ENCODE peak calls at places on chromosomes 13 and 19, in six cellular contexts. One of them, this sample, is unnamed.

GRCh38 chr13:97142452-97142851 is 79.7 kb upstream of the MBNL2 start:
- DNase-seq in HepG2: peak; percentile 30
- DNase-seq in GM12891: no peak
- DNase-seq in GM12878: no peak
- DNase-seq in H1: no peak
- DNase-seq in K562: peak; percentile 57
- DNase-seq in this sample: no peak

GRCh38 chr19:10544753-10545251 is 1.1 kb downstream of the ATG4D start:
- DNase-seq in HepG2: no peak
- DNase-seq in GM12891: no peak
- DNase-seq in GM12878: no peak
- DNase-seq in H1: no peak
- DNase-seq in K562: peak; percentile 42
- DNase-seq in this sample: no peak

GRCh38 chr19:45391346-45391745 is 13.5 kb downstream of the PPP1R13L start:
- DNase-seq in HepG2: peak; percentile 20
- DNase-seq in GM12891: no peak
- DNase-seq in GM12878: no peak
- DNase-seq in H1: no peak
- DNase-seq in K562: peak; percentile 47
- DNase-seq in this sample: peak; percentile 27

GRCh38 chr13:33152389-33152788 is 133.2 kb downstream of the STARD13 start:
- DNase-seq in HepG2: no peak
- DNase-seq in GM12891: no peak
- DNase-seq in GM12878: no peak
- DNase-seq in H1: no peak
- DNase-seq in K562: no peak
- DNase-seq in this sample: no peak

GRCh38 chr19:58227964-58228583 is 640 bp upstream of the ZNF544 start:
- DNase-seq in HepG2: no peak
- DNase-seq in GM12891: no peak
- DNase-seq in GM12878: no peak
- DNase-seq in H1: no peak
- DNase-seq in K562: peak; percentile 40
- DNase-seq in this sample: no peak

GRCh38 chr19:12672744-12673143 is 6.1 kb downstream of the WDR83 start:
- DNase-seq in HepG2: no peak
- DNase-seq in GM12891: no peak
- DNase-seq in GM12878: no peak
- DNase-seq in H1: no peak
- DNase-seq in K562: no peak
- DNase-seq in this sample: no peak

GRCh38 chr13:40132249-40132648 is 476.8 kb downstream of the COG6 start:
- DNase-seq in HepG2: no peak
- DNase-seq in GM12891: no peak
- DNase-seq in GM12878: no peak
- DNase-seq in H1: no peak
- DNase-seq in K562: no peak
- DNase-seq in this sample: no peak

GRCh38 chr19:51546650-51547396 is 15.4 kb upstream of the SIGLEC6 start:
- DNase-seq in HepG2: no peak
- DNase-seq in GM12891: no peak
- DNase-seq in GM12878: no peak
- DNase-seq in H1: no peak
- DNase-seq in K562: peak; percentile 98
- DNase-seq in this sample: no peak

GRCh38 chr19:44738161-44738535 is 10.4 kb upstream of the BCL3 start:
- DNase-seq in HepG2: no peak
- DNase-seq in GM12891: no peak
- DNase-seq in GM12878: no peak
- DNase-seq in H1: no peak
- DNase-seq in K562: no peak
- DNase-seq in this sample: no peak

GRCh38 chr13:113631341-113632095 is 26.5 kb downstream of the ATP4B start:
- DNase-seq in HepG2: no peak
- DNase-seq in GM12891: no peak
- DNase-seq in GM12878: no peak
- DNase-seq in H1: no peak
- DNase-seq in K562: no peak
- DNase-seq in this sample: no peak

GRCh38 chr13:36353001-36353400 is 6.8 kb upstream of the SPART start:
- DNase-seq in HepG2: no peak
- DNase-seq in GM12891: no peak
- DNase-seq in GM12878: no peak
- DNase-seq in H1: no peak
- DNase-seq in K562: no peak
- DNase-seq in this sample: no peak

GRCh38 chr19:41906271-41906670 is 22.0 kb downstream of the ERFL start:
- DNase-seq in HepG2: no peak
- DNase-seq in GM12891: no peak
- DNase-seq in GM12878: no peak
- DNase-seq in H1: no peak
- DNase-seq in K562: no peak
- DNase-seq in this sample: no peak

GRCh38 chr19:39405930-39406655 is 554 bp upstream of the ZFP36 start:
- DNase-seq in HepG2: no peak
- DNase-seq in GM12891: no peak
- DNase-seq in GM12878: no peak
- DNase-seq in H1: no peak
- DNase-seq in K562: peak; percentile 77
- DNase-seq in this sample: no peak

GRCh38 chr13:72284791-72285190 is 417.8 kb upstream of the DACH1 start:
- DNase-seq in HepG2: no peak
- DNase-seq in GM12891: no peak
- DNase-seq in GM12878: no peak
- DNase-seq in H1: no peak
- DNase-seq in K562: no peak
- DNase-seq in this sample: no peak

GRCh38 chr19:5103812-5104410 is 135.0 kb downstream of the KDM4B start:
- DNase-seq in HepG2: no peak
- DNase-seq in GM12891: no peak
- DNase-seq in GM12878: no peak
- DNase-seq in H1: no peak
- DNase-seq in K562: no peak
- DNase-seq in this sample: no peak

GRCh38 chr19:10286803-10287737 is at the start of gene ICAM4:
- DNase-seq in HepG2: peak; percentile 63
- DNase-seq in GM12891: no peak
- DNase-seq in GM12878: no peak
- DNase-seq in H1: no peak
- DNase-seq in K562: peak; percentile 95
- DNase-seq in this sample: no peak

GRCh38 chr13:110716235-110716505 is 2.7 kb downstream of the ING1 start:
- DNase-seq in HepG2: peak; percentile 24
- DNase-seq in GM12891: no peak
- DNase-seq in GM12878: no peak
- DNase-seq in H1: no peak
- DNase-seq in K562: peak; percentile 55
- DNase-seq in this sample: no peak

GRCh38 chr19:44447864-44448674 is at the start of gene ZNF229:
- DNase-seq in HepG2: peak; percentile 12
- DNase-seq in GM12891: peak; percentile 62
- DNase-seq in GM12878: no peak
- DNase-seq in H1: peak; percentile 86
- DNase-seq in K562: peak; percentile 78
- DNase-seq in this sample: no peak

GRCh38 chr19:38287604-38288003 is 16.4 kb upstream of the C19orf33 start:
- DNase-seq in HepG2: no peak
- DNase-seq in GM12891: no peak
- DNase-seq in GM12878: no peak
- DNase-seq in H1: no peak
- DNase-seq in K562: no peak
- DNase-seq in this sample: no peak

GRCh38 chr13:114072421-114072820 is 60.0 kb downstream of the RASA3 start:
- DNase-seq in HepG2: no peak
- DNase-seq in GM12891: no peak
- DNase-seq in GM12878: no peak
- DNase-seq in H1: no peak
- DNase-seq in K562: no peak
- DNase-seq in this sample: no peak

GRCh38 chr19:15227261-15227660 is 5.0 kb downstream of the EPHX3 start:
- DNase-seq in HepG2: no peak
- DNase-seq in GM12891: no peak
- DNase-seq in GM12878: no peak
- DNase-seq in H1: no peak
- DNase-seq in K562: no peak
- DNase-seq in this sample: no peak

GRCh38 chr19:8451885-8452284 is 7.1 kb downstream of the HNRNPM start:
- DNase-seq in HepG2: peak; percentile 28
- DNase-seq in GM12891: no peak
- DNase-seq in GM12878: no peak
- DNase-seq in H1: no peak
- DNase-seq in K562: no peak
- DNase-seq in this sample: no peak

GRCh38 chr19:3137139-3137538 is 1.3 kb downstream of the GNA15 start:
- DNase-seq in HepG2: no peak
- DNase-seq in GM12891: no peak
- DNase-seq in GM12878: no peak
- DNase-seq in H1: no peak
- DNase-seq in K562: no peak
- DNase-seq in this sample: no peak

GRCh38 chr13:52862358-52863206 is 14.1 kb upstream of the PCDH8 start:
- DNase-seq in HepG2: peak; percentile 5
- DNase-seq in GM12891: no peak
- DNase-seq in GM12878: no peak
- DNase-seq in H1: no peak
- DNase-seq in K562: peak; percentile 36
- DNase-seq in this sample: no peak

GRCh38 chr13:34816118-34816517 is 126.0 kb upstream of the NBEA start:
- DNase-seq in HepG2: no peak
- DNase-seq in GM12891: no peak
- DNase-seq in GM12878: no peak
- DNase-seq in H1: peak; percentile 21
- DNase-seq in K562: no peak
- DNase-seq in this sample: no peak

GRCh38 chr19:5990289-5990797 is 12.4 kb upstream of the RANBP3 start:
- DNase-seq in HepG2: no peak
- DNase-seq in GM12891: no peak
- DNase-seq in GM12878: no peak
- DNase-seq in H1: no peak
- DNase-seq in K562: peak; percentile 68
- DNase-seq in this sample: no peak

DNA sequence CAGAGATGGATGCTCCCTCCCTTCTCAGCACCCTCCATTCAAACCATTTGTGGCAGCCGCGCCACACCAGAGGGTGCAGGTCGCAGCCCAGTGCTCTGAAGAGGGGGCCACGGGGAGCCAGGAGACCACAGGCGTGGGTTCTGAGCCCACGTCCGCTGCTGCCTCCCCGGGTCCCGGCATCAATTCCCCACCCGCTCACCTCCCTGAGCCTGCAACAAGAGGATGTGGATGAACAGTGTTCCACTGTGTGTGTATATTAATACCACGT is 120.1 kb upstream of the VSTM2B start:
- DNase-seq in HepG2: no peak
- DNase-seq in GM12891: no peak
- DNase-seq in GM12878: no peak
- DNase-seq in H1: no peak
- DNase-seq in K562: no peak
- DNase-seq in this sample: no peak
- TF ChIP-seq TAF1 in HepG2: no peak
- TF ChIP-seq TAF1 in GM12891: no peak
- TF ChIP-seq TAF1 in GM12878: no peak
- TF ChIP-seq TAF1 in H1: no peak
- TF ChIP-seq TAF1 in K562: no peak
- TF ChIP-seq TAF1 in this sample: no peak

DNA sequence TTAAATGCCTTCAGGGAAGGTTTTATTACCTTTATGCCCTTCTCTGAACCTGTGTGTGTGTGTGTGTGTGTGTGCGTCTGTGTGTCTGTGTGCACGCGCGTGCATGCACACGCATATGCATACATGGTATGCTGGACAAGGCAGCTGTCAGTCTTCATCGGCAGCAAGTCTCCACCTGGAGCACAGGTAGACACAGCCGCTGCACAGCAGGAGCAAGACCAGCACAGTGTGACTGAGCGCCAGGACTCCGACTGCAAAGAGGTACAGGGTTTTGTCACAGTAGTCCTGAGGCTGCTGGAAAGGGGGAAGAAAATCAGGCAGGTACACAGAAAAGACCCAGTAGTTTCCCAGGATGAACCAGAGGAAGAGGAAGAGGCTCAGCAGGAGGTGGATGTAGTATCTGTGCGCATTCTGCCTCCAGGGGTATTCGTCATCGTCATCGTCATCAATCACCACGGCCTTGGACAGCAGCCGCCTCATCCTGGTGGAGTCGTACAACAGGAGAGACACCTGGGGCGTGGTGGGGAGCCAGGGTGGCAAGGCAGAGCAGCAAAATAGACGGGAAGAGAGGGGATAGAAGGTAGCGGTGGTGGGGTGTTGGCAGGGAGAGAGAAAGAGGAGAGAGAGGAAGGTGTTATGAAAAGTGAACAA is 12.8 kb upstream of the DHRS12 start:
- DNase-seq in HepG2: no peak
- DNase-seq in GM12891: no peak
- DNase-seq in GM12878: no peak
- DNase-seq in H1: no peak
- DNase-seq in K562: peak; percentile 28
- DNase-seq in this sample: no peak
- TF ChIP-seq POLR2AphosphoS5 in HepG2: no peak
- TF ChIP-seq POLR2AphosphoS5 in GM12891: no peak
- TF ChIP-seq POLR2AphosphoS5 in GM12878: no peak
- TF ChIP-seq POLR2AphosphoS5 in H1: no peak
- TF ChIP-seq POLR2AphosphoS5 in K562: no peak
- TF ChIP-seq POLR2AphosphoS5 in this sample: no peak

DNA sequence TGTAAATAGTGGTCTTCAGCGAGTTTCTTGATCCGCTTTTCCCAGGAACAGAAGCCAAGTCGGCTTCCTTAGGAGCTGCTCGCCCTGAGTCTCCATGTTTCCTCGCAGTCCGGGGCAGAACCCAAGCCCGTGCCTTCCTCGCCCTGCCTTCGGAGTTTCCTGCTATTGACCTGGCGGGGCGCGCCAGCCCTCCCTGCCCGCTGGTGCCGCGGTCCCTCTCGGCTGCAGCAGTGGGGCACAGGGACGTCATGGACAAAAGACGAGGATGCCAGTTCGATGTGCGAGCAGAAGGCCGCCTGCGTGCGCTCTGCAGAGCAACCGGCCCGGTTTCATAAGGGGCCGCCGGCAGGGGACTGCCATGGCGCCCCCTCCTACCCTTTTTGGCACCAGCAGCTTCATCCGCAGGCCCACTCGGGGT is 156.6 kb downstream of the TM9SF2 start:
- DNase-seq in HepG2: no peak
- DNase-seq in GM12891: no peak
- DNase-seq in GM12878: no peak
- DNase-seq in H1: no peak
- DNase-seq in K562: no peak
- DNase-seq in this sample: no peak
- TF ChIP-seq POLR2A in HepG2: no peak
- TF ChIP-seq POLR2A in GM12891: no peak
- TF ChIP-seq POLR2A in GM12878: no peak
- TF ChIP-seq POLR2A in H1: no peak
- TF ChIP-seq POLR2A in K562: no peak
- TF ChIP-seq POLR2A in this sample: no peak

DNA sequence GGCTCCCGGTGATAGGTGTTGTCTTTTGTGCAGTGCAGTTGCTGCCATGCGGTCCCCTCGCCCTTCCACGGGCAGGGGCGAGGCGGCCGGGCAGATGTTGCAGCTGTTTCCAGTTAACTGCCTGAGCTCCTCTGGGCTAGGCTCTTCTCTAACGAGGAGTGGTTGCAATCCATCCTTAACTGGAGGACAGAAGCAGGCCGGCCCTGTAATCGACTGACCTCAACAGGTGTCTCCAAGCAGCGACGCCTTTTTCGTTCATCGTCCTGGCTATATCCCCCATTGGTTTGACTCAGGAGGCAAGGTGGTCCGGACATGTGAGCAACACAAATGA is 1.9 kb upstream of the TSC22D1 start:
- DNase-seq in HepG2: no peak
- DNase-seq in GM12891: no peak
- DNase-seq in GM12878: no peak
- DNase-seq in H1: no peak
- DNase-seq in K562: peak; percentile 38
- DNase-seq in this sample: no peak
- TF ChIP-seq TAF1 in HepG2: no peak
- TF ChIP-seq TAF1 in GM12891: no peak
- TF ChIP-seq TAF1 in GM12878: no peak
- TF ChIP-seq TAF1 in H1: peak; percentile 60
- TF ChIP-seq TAF1 in K562: peak; percentile 3
- TF ChIP-seq TAF1 in this sample: no peak